ENCODE peak calls at places on chromosomes 1 and 21, in seven cellular contexts. I, Q, K, P, R, J and G are unnamed samples.

GRCh38 chr1:85188530-85188929 is 12.3 kb downstream of the SYDE2 start:
- DNase-seq in J (peak), Q (no peak), K (no peak), P (no peak), R (no peak), I (no peak), G (peak)

GRCh38 chr1:2103266-2103900 is 53.2 kb downstream of the PRKCZ start:
- DNase-seq in R (no peak), Q (no peak), K (no peak), P (no peak), J (peak), I (no peak), G (no peak)

GRCh38 chr1:248136811-248137210 is 8.1 kb upstream of the OR2M5 start:
- DNase-seq in J (no peak), I (no peak), P (no peak), Q (no peak), R (no peak), K (no peak), G (no peak)

GRCh38 chr1:184635347-184636155 is 119.1 kb downstream of the EDEM3 start:
- DNase-seq in J (peak), I (no peak), P (peak), Q (no peak), R (no peak), K (no peak), G (peak)

GRCh38 chr1:53669511-53670191 is 69.3 kb downstream of the GLIS1 start:
- DNase-seq in R (no peak), P (no peak), I (no peak), J (no peak), Q (no peak), K (no peak), G (no peak)

GRCh38 chr1:231926933-231927332 is 300.3 kb downstream of the DISC1 start:
- DNase-seq in J (no peak), P (no peak), I (no peak), K (no peak), R (no peak), Q (no peak), G (no peak)

GRCh38 chr1:112904071-112904830 is 51.7 kb downstream of the SLC16A1 start:
- DNase-seq in R (peak), K (no peak), I (peak), Q (no peak), P (peak), J (peak), G (peak)

GRCh38 chr1:232038704-232039103 is 412.1 kb downstream of the DISC1 start:
- DNase-seq in Q (no peak), J (no peak), K (no peak), R (no peak), P (no peak), I (no peak), G (peak)

GRCh38 chr1:21681426-21681825 is 12.3 kb upstream of the RAP1GAP start:
- DNase-seq in J (no peak), P (no peak), I (no peak), Q (no peak), R (peak), K (no peak), G (no peak)

GRCh38 chr1:101102757-101103156 is 77.2 kb upstream of the DPH5 start:
- DNase-seq in Q (no peak), R (no peak), I (no peak), P (no peak), J (no peak), K (no peak), G (no peak)

GRCh38 chr21:33854604-33855003 is 61.0 kb downstream of the ATP5PO start:
- DNase-seq in I (peak), Q (no peak), P (no peak), R (no peak), K (no peak), J (no peak), G (peak)

GRCh38 chr1:34113362-34113761 is 51.7 kb downstream of the CSMD2 start:
- DNase-seq in I (peak), P (no peak), R (peak), J (peak), K (peak), Q (no peak), G (no peak)

GRCh38 chr1:27727126-27727525 is 1.4 kb downstream of the FAM76A start:
- DNase-seq in J (peak), I (no peak), P (peak), K (no peak), R (no peak), Q (no peak), G (peak)

GRCh38 chr21:45528028-45528705 is 14.1 kb downstream of the SLC19A1 start:
- DNase-seq in K (no peak), Q (no peak), I (no peak), J (peak), P (no peak), R (no peak), G (no peak)

GRCh38 chr1:240455228-240455821 is 156.6 kb downstream of the GREM2 start:
- DNase-seq in Q (no peak), K (no peak), P (peak), J (peak), I (peak), R (no peak), G (peak)

GRCh38 chr21:44874497-44875331 is 1.2 kb upstream of the PTTG1IP start:
- DNase-seq in Q (no peak), I (peak), P (no peak), K (no peak), R (peak), J (peak), G (no peak)

GRCh38 chr1:15411593-15412487 is 2.2 kb downstream of the EFHD2 start:
- DNase-seq in I (peak), R (no peak), K (no peak), Q (no peak), P (peak), J (peak), G (peak)

GRCh38 chr1:37809942-37810341 is 1.9 kb upstream of the YRDC start:
- DNase-seq in P (no peak), J (no peak), R (no peak), I (no peak), Q (no peak), K (no peak), G (no peak)

GRCh38 chr1:188594542-188595235 is 1765.9 kb downstream of the PLA2G4A start:
- DNase-seq in Q (no peak), J (no peak), R (no peak), K (no peak), P (no peak), I (no peak), G (no peak)

GRCh38 chr1:2351723-2352122 is 39.6 kb downstream of the MORN1 start:
- DNase-seq in R (no peak), K (no peak), J (no peak), Q (no peak), P (no peak), I (no peak), G (no peak)

GRCh38 chr1:27522148-27522859 is 32.3 kb upstream of the WASF2 start:
- DNase-seq in K (no peak), I (no peak), Q (no peak), P (no peak), R (no peak), J (no peak), G (no peak)

GRCh38 chr1:69139007-69139406 is 428.7 kb upstream of the LRRC7 start:
- DNase-seq in R (no peak), J (no peak), I (no peak), K (no peak), P (no peak), Q (no peak), G (no peak)
- H2BK5ac ChIP-seq in R (no peak), J (no peak), I (no peak), K (no peak), P (no peak), Q (no peak), G (no peak)

DNA sequence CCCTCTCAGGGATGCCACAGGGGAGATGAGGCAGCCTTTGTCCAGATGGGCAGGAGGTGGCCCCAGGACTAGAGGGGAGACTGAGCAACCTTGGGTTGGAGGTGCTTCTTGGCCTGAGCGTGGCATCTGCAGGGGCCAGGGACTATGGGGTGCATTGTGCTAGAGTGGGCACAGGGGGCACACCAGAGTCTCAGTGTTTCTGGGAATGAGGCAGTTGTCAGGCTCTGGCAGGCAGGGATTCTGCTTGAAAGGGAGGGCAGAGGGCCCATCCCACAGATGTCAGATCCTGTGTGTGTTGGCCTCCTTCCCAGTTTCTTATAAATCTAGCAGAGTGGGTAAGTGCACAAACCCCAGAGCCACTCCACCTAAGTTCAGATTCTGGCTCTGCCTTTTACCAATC is 13.7 kb downstream of the LGR6 start:
- DNase-seq in P (peak), J (no peak), R (no peak), K (no peak), Q (no peak), I (peak), G (no peak)
- H3K27ac ChIP-seq in P (no peak), J (no peak), R (no peak), K (no peak), Q (no peak), I (no peak), G (no peak)

GRCh38 chr1:30740251-30740951 is 17.0 kb upstream of the MATN1 start:
- DNase-seq in J (no peak), R (no peak), Q (no peak), P (no peak), K (no peak), I (no peak), G (no peak)

GRCh38 chr1:30738670-30739559 is 15.5 kb upstream of the MATN1 start:
- DNase-seq in I (no peak), Q (no peak), J (no peak), P (no peak), R (no peak), K (no peak), G (no peak)

GRCh38 chr1:30740952-30741894 is 16.4 kb downstream of the LAPTM5 start:
- DNase-seq in J (peak), I (peak), R (no peak), Q (no peak), K (no peak), P (peak), G (no peak)

GRCh38 chr1:30738040-30738441 is 14.7 kb upstream of the MATN1 start:
- DNase-seq in I (peak), R (no peak), K (peak), P (no peak), Q (no peak), J (peak), G (no peak)

GRCh38 chr1:30739601-30740000 is 16.2 kb upstream of the MATN1 start:
- DNase-seq in J (no peak), P (no peak), R (no peak), K (no peak), I (no peak), Q (no peak), G (no peak)
- H3K9ac ChIP-seq in J (no peak), P (no peak), R (no peak), K (no peak), I (no peak), Q (no peak), G (no peak)

GRCh38 chr1:20168547-20169491 is 17.1 kb upstream of the UBXN10 start:
- DNase-seq in J (no peak), K (no peak), Q (no peak), P (no peak), R (no peak), I (no peak), G (no peak)

GRCh38 chr1:20166047-20166446 is 19.8 kb upstream of the UBXN10 start:
- DNase-seq in P (no peak), R (no peak), Q (no peak), I (no peak), J (no peak), K (no peak), G (no peak)

GRCh38 chr1:20164694-20165202 is 21.1 kb upstream of the UBXN10 start:
- DNase-seq in Q (no peak), I (no peak), J (no peak), P (peak), R (no peak), K (no peak), G (no peak)

GRCh38 chr1:20167126-20167525 is 18.8 kb upstream of the UBXN10 start:
- DNase-seq in J (no peak), R (no peak), Q (no peak), K (no peak), P (no peak), I (no peak), G (no peak)

GRCh38 chr1:20165522-20165951 is 20.4 kb upstream of the UBXN10 start:
- DNase-seq in K (no peak), Q (no peak), J (no peak), P (no peak), I (peak), R (no peak), G (peak)
- H2BK5ac ChIP-seq in K (no peak), Q (no peak), J (no peak), P (no peak), I (no peak), R (no peak), G (no peak)

DNA sequence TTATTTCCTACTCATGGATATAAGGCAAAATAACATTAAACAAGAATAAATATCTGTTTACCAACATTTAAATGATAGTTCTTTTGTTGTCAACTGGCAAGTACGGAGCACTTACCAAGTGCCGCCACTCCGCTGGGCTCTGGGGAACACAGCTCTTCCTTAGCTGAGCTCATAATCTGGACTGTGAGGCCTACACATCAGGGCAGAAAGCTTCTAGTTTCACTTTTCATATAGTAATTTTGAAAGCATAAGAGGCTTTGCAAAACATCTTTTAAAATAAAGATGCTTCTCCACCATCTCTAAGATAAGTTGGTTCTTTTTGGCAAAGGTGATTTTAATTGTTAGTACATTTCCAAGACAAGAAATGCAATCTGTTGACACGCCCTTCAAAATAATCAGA is 239.6 kb upstream of the C1orf105 start:
- DNase-seq in P (peak), K (no peak), J (peak), Q (no peak), I (no peak), R (no peak), G (peak)
- H3K27ac ChIP-seq in P (peak), K (no peak), J (no peak), Q (no peak), I (no peak), R (no peak), G (peak)

DNA sequence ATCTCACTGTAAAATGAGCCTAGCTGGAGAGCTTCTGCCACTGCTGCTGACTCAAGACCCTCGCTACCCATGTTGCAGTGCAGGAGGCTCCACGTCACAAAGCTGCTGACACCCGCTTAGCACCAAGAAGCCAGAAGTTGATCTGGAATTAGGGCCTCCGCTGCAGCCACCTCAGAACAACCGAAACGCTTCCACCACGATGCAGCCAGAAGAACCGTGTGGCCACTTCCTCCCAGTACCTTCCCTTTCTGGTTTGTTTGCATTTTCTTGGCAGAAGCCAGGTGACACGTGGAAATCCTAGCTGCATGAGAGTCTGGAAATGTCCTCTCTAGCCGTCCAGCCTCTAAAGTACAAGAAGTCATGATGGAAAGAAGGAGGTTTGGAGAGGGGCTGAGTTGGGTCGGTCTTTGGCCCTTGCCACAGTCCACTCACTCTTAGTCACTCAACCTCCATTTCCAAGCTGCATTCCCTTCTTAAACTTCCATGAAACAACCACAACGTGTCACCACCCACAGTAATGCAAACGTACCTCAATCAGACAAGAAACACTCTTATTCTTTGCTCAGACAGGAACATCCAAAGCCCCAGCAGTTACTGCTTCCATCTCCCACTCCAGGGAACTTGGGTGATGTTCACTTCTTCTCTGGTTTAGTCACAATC is 10.0 kb upstream of the CDA start:
- DNase-seq in J (peak), Q (no peak), P (peak), K (no peak), I (no peak), R (no peak), G (no peak)
- H3K9ac ChIP-seq in J (no peak), Q (no peak), P (no peak), K (no peak), I (no peak), R (no peak), G (no peak)

GRCh38 chr1:200999667-201000066 is 23.8 kb downstream of the KIF21B start:
- DNase-seq in I (no peak), K (no peak), J (no peak), R (no peak), P (no peak), Q (no peak), G (no peak)
- H2BK5ac ChIP-seq in I (no peak), K (no peak), J (no peak), R (no peak), P (no peak), Q (no peak), G (no peak)

GRCh38 chr1:58513956-58514355 is 32.6 kb downstream of the OMA1 start:
- DNase-seq in I (no peak), K (no peak), R (no peak), Q (no peak), P (no peak), J (no peak), G (no peak)

GRCh38 chr1:58515794-58516401 is 30.6 kb downstream of the OMA1 start:
- DNase-seq in J (peak), R (no peak), I (peak), P (peak), Q (peak), K (no peak), G (peak)
- H3K27ac ChIP-seq in J (no peak), R (no peak), I (no peak), P (no peak), Q (no peak), K (no peak), G (no peak)

GRCh38 chr1:201506573-201507567 is at the start of gene CSRP1:
- DNase-seq in R (no peak), I (peak), K (peak), P (peak), Q (no peak), J (peak), G (peak)

GRCh38 chr1:201506092-201506491 is 831 bp downstream of the CSRP1 start:
- DNase-seq in Q (no peak), K (no peak), R (no peak), I (no peak), J (no peak), P (no peak), G (no peak)

GRCh38 chr1:201504799-201505504 is 2.0 kb downstream of the CSRP1 start:
- DNase-seq in Q (no peak), J (no peak), I (no peak), R (no peak), P (no peak), K (no peak), G (no peak)

GRCh38 chr1:201504179-201504631 is 2.7 kb downstream of the CSRP1 start:
- DNase-seq in Q (no peak), K (no peak), I (no peak), R (no peak), P (peak), J (peak), G (peak)

GRCh38 chr1:201505505-201505893 is 1.4 kb downstream of the CSRP1 start:
- DNase-seq in K (peak), J (no peak), R (no peak), Q (no peak), P (peak), I (peak), G (peak)
- H3K9ac ChIP-seq in K (no peak), J (peak), R (no peak), Q (no peak), P (peak), I (peak), G (peak)

GRCh38 chr1:6501414-6501813 is 9.9 kb upstream of the PLEKHG5 start:
- DNase-seq in P (no peak), I (no peak), Q (no peak), K (no peak), R (no peak), J (no peak), G (no peak)
- H2BK5ac ChIP-seq in P (no peak), I (no peak), Q (peak), K (no peak), R (no peak), J (no peak), G (no peak)